ENCODE peak calls at places on chromosomes 5 and 9, in four cellular contexts. Y is IMR-90, I is H1, H is H9. Z is an unnamed sample.

GRCh38 chr9:92722386-92723298 is 42.0 kb downstream of the BICD2 start:
- DNase-seq in Y (no peak), I (no peak), H (no peak), Z (no peak)

GRCh38 chr5:93705896-93706295 is 35.5 kb downstream of the POU5F2 start:
- DNase-seq in Y (peak), I (no peak), H (no peak), Z (no peak)

GRCh38 chr5:1966461-1966860 is 83.7 kb upstream of the IRX4 start:
- DNase-seq in Y (no peak), I (no peak), H (no peak), Z (no peak)

GRCh38 chr5:83430130-83431010 is 41.2 kb upstream of the VCAN start:
- DNase-seq in Y (peak), I (peak), H (peak), Z (peak)

GRCh38 chr5:176822426-176823075 is 12.2 kb downstream of the UNC5A start:
- DNase-seq in Y (no peak), I (no peak), H (no peak), Z (peak)

GRCh38 chr5:1519631-1520141 is 4.1 kb downstream of the LPCAT1 start:
- DNase-seq in Y (no peak), I (no peak), H (no peak), Z (no peak)

GRCh38 chr5:20368581-20368980 is 380.6 kb upstream of the CDH18 start:
- DNase-seq in Y (no peak), I (no peak), H (no peak), Z (no peak)

GRCh38 chr5:54985301-54986268 is at the start of gene ESM1:
- DNase-seq in Y (peak), I (no peak), H (no peak), Z (no peak)

GRCh38 chr5:34529581-34530331 is 126.4 kb upstream of the RAI14 start:
- DNase-seq in Y (peak), I (no peak), H (no peak), Z (no peak)

GRCh38 chr5:96726802-96727201 is 64.6 kb downstream of the CAST start:
- DNase-seq in Y (no peak), I (no peak), H (no peak), Z (peak)

GRCh38 chr5:41118177-41118576 is 47.0 kb upstream of the MROH2B start:
- DNase-seq in Y (no peak), I (no peak), H (no peak), Z (no peak)

GRCh38 chr5:33343661-33344327 is 97.0 kb upstream of the TARS1 start:
- DNase-seq in Y (peak), I (no peak), H (no peak), Z (no peak)

GRCh38 chr9:76738402-76738801 is 25.8 kb upstream of the PCA3 start:
- DNase-seq in Y (no peak), I (no peak), H (no peak), Z (no peak)

GRCh38 chr5:37568893-37569292 is 189.8 kb downstream of the WDR70 start:
- DNase-seq in Y (no peak), I (no peak), H (no peak), Z (no peak)

GRCh38 chr5:176497852-176498251 is 39.4 kb downstream of the RNF44 start:
- DNase-seq in Y (peak), I (no peak), H (no peak), Z (no peak)

GRCh38 chr5:98935206-98935605 is 6.4 kb upstream of the CHD1 start:
- DNase-seq in Y (no peak), I (no peak), H (no peak), Z (no peak)

GRCh38 chr5:1799110-1799601 is 481 bp downstream of the MRPL36 start:
- DNase-seq in Y (peak), I (no peak), H (no peak), Z (peak)

GRCh38 chr9:122370869-122371467 is at the start of gene PTGS1:
- DNase-seq in Y (peak), I (no peak), H (peak), Z (peak)

GRCh38 chr5:154683101-154683757 is 71.9 kb upstream of the LARP1 start:
- DNase-seq in Y (no peak), I (no peak), H (no peak), Z (no peak)
- H3K27ac ChIP-seq in Y (no peak), I (peak), H (peak), Z (peak)

GRCh38 chr5:170606939-170607338 is 103.1 kb downstream of the KCNIP1 start:
- DNase-seq in Y (no peak), I (no peak), H (no peak), Z (no peak)
- H3K56ac ChIP-seq in Y (no peak), I (no peak), H (no peak), Z (no peak)

GRCh38 chr9:130860458-130861316 is 25.6 kb downstream of the ABL1 start:
- DNase-seq in Y (peak), I (no peak), H (no peak), Z (peak)
- H3K27ac ChIP-seq in Y (peak), I (no peak), H (no peak), Z (no peak)

DNA sequence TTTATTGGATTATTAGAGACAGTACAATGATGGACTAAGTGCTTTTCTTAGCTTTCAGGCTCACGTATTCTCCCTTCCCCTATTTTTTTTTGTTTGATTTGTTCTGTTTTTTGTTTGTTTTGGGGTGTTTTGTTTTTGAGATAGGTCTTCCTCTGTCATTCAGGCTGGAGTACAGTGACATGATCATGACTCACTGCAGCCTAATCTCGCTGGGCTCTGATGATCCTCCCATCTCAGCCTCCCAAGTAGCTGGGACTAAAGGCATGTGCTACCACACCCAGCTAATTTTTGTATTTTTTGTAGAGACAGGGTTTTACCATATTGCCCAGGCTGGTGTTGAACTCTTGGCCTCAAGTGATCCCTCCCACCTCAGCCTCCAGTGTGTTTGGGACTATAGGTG is 605.5 kb downstream of the DNAH5 start:
- DNase-seq in Y (no peak), I (no peak), H (no peak), Z (no peak)
- H3K56ac ChIP-seq in Y (no peak), I (no peak), H (no peak), Z (no peak)

DNA sequence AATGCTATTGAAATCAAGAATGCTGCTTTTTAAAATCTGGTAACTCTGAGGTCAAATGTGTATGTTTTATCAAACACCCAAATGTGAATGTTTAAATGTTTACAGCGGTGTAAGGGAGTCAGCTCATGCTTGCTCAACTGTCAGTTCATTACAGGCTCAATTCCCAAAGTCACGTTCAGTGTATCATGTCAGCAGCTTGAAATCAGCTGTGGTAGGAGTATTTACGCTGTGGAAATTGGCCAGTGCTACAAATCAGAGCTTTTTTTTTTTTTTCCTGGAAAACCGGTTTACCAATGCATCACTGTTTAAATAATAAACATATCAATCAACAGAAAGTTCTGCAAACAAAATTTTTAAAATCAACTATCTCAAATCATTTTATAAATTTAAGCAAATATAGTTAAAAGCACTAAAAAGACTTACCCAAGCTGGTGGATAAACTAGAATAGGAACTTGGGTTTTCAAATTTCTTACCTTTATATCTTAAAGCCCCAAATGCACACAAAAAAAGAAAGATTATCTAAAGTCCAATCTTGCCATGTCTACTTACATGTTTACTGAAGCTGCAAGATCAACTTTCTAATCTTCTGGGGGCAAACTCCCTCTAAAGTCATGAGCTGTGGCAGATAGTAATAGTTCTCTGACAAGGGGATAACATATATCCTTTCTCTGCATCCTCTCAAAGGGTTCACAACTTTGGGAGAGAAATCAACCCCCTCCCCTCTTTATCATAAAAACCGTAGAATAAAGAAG is 57.6 kb upstream of the GRAMD2B start:
- DNase-seq in Y (peak), I (no peak), H (no peak), Z (no peak)
- H3K27ac ChIP-seq in Y (no peak), I (no peak), H (no peak), Z (no peak)

DNA sequence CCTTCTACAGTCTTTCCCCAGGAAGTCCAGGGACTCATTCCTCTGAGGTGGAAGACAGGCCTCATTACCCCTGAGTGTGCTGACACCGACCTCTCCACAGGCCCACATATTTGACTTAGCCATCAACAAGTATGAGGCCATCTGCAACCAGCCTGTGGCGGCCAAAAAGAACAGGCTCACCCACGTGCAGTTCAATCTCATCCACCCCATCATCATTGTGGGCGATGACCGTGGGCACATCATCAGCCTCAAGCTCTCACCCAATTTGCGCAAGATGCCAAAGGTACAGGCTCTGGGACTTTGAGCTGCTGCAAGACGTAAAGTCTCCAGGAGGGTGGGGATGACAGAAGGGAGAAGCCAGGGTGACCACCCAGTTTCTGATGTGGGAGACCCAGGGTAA is 5.6 kb downstream of the ENHO start:
- DNase-seq in Y (no peak), I (no peak), H (no peak), Z (no peak)
- H3K56ac ChIP-seq in Y (no peak), I (no peak), H (no peak), Z (no peak)

DNA sequence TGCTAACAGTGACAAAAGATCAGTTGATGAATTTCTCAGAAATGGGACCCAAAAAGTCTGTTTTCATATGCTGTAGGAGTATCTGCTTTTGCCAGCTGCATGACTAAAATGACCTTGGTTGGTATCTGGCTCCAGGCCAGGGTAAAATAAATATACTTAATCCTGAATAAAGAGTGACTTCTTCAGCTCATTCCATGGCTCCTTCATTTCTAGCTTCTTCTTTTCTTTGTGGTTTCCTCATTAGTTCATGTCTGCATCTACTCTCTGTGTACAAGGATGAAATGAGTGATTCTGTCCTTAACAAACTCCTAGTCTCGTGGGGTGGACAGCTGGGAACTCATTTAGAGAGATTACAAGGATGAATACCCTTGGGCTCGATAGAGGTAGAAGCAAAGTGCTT is 36.0 kb downstream of the RCL1 start:
- DNase-seq in Y (peak), I (no peak), H (no peak), Z (no peak)
- H3K27ac ChIP-seq in Y (no peak), I (no peak), H (no peak), Z (no peak)

DNA sequence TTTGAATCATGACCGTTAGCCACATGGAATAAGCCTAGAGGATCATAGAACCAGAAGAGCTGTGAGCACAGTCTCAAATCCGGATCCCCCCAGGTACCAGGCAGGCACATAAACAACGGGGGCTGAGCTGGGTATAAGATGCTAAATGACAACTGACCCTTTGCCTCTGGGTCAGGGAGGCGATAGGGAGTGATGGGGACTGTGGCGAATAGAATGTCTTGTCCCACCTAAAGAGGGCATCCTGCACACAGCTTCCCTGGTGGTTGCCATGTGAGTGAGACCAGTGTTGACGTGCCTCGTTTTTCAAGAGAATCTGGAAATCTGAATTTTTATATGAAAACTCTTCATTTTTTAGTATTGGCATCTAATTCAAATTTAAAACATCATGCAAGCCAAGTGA is 33.6 kb downstream of the SLC6A7 start:
- DNase-seq in Y (no peak), I (no peak), H (no peak), Z (no peak)
- H3K56ac ChIP-seq in Y (no peak), I (no peak), H (no peak), Z (no peak)

DNA sequence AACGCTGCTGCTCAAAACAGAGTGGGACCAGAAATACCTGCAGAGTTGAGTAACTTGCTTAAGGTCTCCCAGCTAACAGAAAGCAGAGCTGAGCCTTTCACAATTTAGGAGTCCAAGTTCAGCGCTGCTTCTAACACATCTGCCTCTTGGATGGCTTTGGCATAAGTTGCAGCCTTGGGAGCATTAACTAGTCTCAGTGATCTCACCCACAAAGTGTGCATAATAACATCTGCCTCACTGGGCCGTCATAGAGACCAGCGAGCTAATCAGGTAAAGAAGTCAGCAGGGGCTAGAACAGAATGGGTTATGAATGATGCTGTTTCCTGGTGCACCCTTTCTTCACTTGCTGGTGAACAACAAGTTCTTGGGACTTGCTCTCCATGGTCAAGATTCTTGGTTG is 36.5 kb downstream of the WWC1 start:
- DNase-seq in Y (peak), I (no peak), H (no peak), Z (peak)
- H3K27ac ChIP-seq in Y (no peak), I (no peak), H (no peak), Z (no peak)